ENCODE peak calls at places on chromosome 2, in six cellular contexts. P, M, F, N, J and K are unnamed samples.

GRCh38 chr2:170930132-170931109 is 1.4 kb downstream of the GORASP2 start:
- DNase-seq in J (peak; percentile 53), F (no peak), M (no peak), N (peak; percentile 17), P (no peak), K (peak; percentile 44)

GRCh38 chr2:151040036-151040435 is 221.6 kb downstream of the RBM43 start:
- DNase-seq in F (no peak), N (peak; percentile 20), J (no peak), M (no peak), P (no peak), K (no peak)

GRCh38 chr2:60498176-60499081 is 55.0 kb downstream of the BCL11A start:
- DNase-seq in N (no peak), P (no peak), F (no peak), J (no peak), M (no peak), K (no peak)

GRCh38 chr2:42297322-42297936 is 63.6 kb downstream of the COX7A2L start:
- DNase-seq in M (no peak), J (no peak), P (no peak), F (no peak), N (no peak), K (no peak)

GRCh38 chr2:69594341-69594740 is 49.2 kb downstream of the AAK1 start:
- DNase-seq in M (no peak), P (no peak), F (no peak), J (peak; percentile 48), N (peak; percentile 51), K (peak; percentile 30)

GRCh38 chr2:204545861-204546773 is 842 bp downstream of the PARD3B start:
- DNase-seq in J (peak; percentile 9), F (no peak), M (peak; percentile 46), N (no peak), P (no peak), K (peak; percentile 33)

GRCh38 chr2:203681978-203682377 is 24.5 kb upstream of the CD28 start:
- DNase-seq in P (no peak), N (no peak), M (no peak), J (no peak), F (no peak), K (no peak)

GRCh38 chr2:203720922-203721672 is 14.7 kb downstream of the CD28 start:
- DNase-seq in M (no peak), J (no peak), F (peak; percentile 47), N (no peak), P (no peak), K (no peak)

GRCh38 chr2:118731396-118731795 is 116.1 kb downstream of the EN1 start:
- DNase-seq in M (no peak), F (no peak), N (no peak), J (no peak), P (no peak), K (no peak)

GRCh38 chr2:20617892-20618467 is 32.9 kb downstream of the HS1BP3 start:
- DNase-seq in F (no peak), J (peak; percentile 95), M (no peak), N (peak; percentile 100), P (no peak), K (peak; percentile 100)

GRCh38 chr2:867296-867695 is 83.4 kb upstream of the SNTG2 start:
- DNase-seq in P (no peak), F (no peak), N (no peak), M (peak; percentile 4), J (no peak), K (no peak)

GRCh38 chr2:16014041-16014787 is 73.9 kb downstream of the MYCN start:
- DNase-seq in J (peak; percentile 67), N (no peak), M (no peak), F (no peak), P (no peak), K (no peak)

GRCh38 chr2:105502625-105503334 is 103.9 kb upstream of the FHL2 start:
- DNase-seq in F (no peak), J (no peak), M (no peak), N (no peak), P (no peak), K (no peak)

GRCh38 chr2:29755233-29755632 is 166.2 kb downstream of the ALK start:
- DNase-seq in J (no peak), F (no peak), P (no peak), N (no peak), M (no peak), K (no peak)

GRCh38 chr2:186303091-186303490 is 183.0 kb upstream of the ZC3H15 start:
- DNase-seq in M (no peak), P (no peak), F (no peak), N (no peak), J (no peak), K (no peak)

GRCh38 chr2:54906711-54907110 is 143.5 kb downstream of the RTN4 start:
- DNase-seq in M (no peak), P (no peak), J (no peak), F (no peak), N (no peak), K (no peak)

GRCh38 chr2:149661844-149662243 is 74.3 kb upstream of the MMADHC start:
- DNase-seq in P (no peak), N (peak; percentile 82), F (no peak), M (no peak), J (no peak), K (peak; percentile 48)

GRCh38 chr2:75560022-75560767 is 544 bp downstream of the EVA1A start:
- DNase-seq in J (peak; percentile 50), P (peak; percentile 41), F (peak; percentile 73), N (peak; percentile 38), M (peak; percentile 58), K (peak; percentile 57)

GRCh38 chr2:24702800-24703199 is 90.4 kb downstream of the PTRHD1 start:
- DNase-seq in J (peak; percentile 79), M (no peak), N (peak; percentile 94), P (no peak), F (no peak), K (peak; percentile 94)

GRCh38 chr2:19807346-19807745 is 94.4 kb downstream of the TTC32 start:
- DNase-seq in J (no peak), F (no peak), N (no peak), M (peak; percentile 5), P (no peak), K (no peak)

GRCh38 chr2:215619989-215620388 is 184.1 kb upstream of the FN1 start:
- DNase-seq in N (no peak), J (peak; percentile 56), F (no peak), P (no peak), M (no peak), K (no peak)

GRCh38 chr2:20129320-20130274 is 78.2 kb upstream of the LAPTM4A start:
- DNase-seq in P (no peak), F (no peak), J (no peak), M (no peak), N (no peak), K (no peak)

GRCh38 chr2:146818122-146818521 is 1026.7 kb upstream of the ACVR2A start:
- DNase-seq in P (no peak), M (no peak), J (peak; percentile 40), N (peak; percentile 5), F (no peak), K (peak; percentile 24)

GRCh38 chr2:26345284-26345553 is 724 bp upstream of the SELENOI start:
- DNase-seq in J (no peak), M (no peak), N (no peak), F (no peak), P (no peak), K (no peak)

GRCh38 chr2:26344581-26345283 is 1.2 kb upstream of the SELENOI start:
- DNase-seq in N (peak; percentile 49), J (peak; percentile 87), M (peak; percentile 73), P (no peak), F (no peak), K (peak; percentile 54)

GRCh38 chr2:26346454-26347053 is at the start of gene ADGRF3:
- DNase-seq in P (peak; percentile 35), F (peak; percentile 59), M (peak; percentile 46), N (peak; percentile 19), J (peak; percentile 68), K (peak; percentile 71)

GRCh38 chr2:26347286-26347865 is 787 bp upstream of the ADGRF3 start:
- DNase-seq in F (no peak), M (no peak), N (peak; percentile 33), J (peak; percentile 24), P (no peak), K (peak; percentile 52)

DNA sequence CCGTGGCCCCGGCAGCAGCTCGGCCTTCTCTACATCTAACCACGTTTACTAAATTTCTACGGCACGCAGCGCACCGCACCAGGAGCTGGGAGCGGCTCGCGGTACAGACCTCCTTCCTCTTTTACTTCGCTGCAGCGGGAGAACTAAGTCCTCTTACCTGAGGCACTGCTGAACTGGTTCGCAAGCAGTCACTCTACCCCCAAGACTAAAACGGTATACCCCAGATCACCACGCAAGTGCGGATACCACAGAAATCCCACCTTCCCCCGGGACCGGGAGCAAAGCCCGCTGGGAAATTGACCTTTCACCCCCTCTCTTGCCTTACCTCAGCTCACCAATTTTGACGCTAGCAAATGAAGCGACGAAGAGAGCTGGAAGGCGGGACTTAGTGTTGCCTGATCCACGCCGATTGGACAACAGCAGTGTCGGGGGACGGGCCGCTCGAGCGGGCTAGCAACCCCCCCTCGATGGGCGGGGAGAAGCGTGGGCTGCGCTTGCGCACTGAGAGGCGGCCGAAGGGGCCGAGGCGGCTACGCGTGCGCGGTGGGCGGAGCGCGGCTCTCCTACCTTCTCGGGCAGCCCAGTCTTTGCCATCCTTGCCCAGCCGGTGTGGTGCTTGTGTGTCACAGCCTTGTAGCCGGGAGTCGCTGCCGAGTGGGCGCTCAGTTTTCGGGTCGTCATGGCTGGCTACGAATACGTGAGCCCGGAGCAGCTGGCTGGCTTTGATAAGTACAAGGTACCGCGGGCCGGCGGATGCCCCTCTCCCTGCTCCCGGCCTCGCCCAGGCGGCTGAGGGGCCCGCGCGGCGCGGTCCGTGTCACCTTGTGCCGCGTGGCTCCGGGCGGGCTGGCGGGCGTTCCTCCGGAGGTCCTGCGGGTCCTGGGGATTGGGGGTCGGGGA is at the start of gene SELENOI:
- DNase-seq in M (peak; percentile 99), J (peak; percentile 100), N (peak; percentile 99), F (peak; percentile 100), P (peak; percentile 99), K (peak; percentile 99)
- H3K18ac ChIP-seq in M (peak within 1 kb of the TSS; percentile 82), J (peak within 1 kb of the TSS; percentile 89), N (peak within 1 kb of the TSS; percentile 59), F (peak within 1 kb of the TSS; percentile 90), P (peak within 1 kb of the TSS; percentile 98), K (peak within 1 kb of the TSS; percentile 98)

GRCh38 chr2:71499691-71500090 is 46.3 kb downstream of the DYSF start:
- DNase-seq in F (no peak), M (no peak), P (no peak), N (no peak), J (no peak), K (no peak)
- H4K91ac ChIP-seq in F (no peak overlapping the region), M (no peak overlapping the region), P (no peak overlapping the region), N (no peak overlapping the region), J (peak overlapping the region; percentile 49), K (no peak overlapping the region)

GRCh38 chr2:187541086-187542085 is 12.8 kb downstream of the TFPI start:
- DNase-seq in N (peak; percentile 94), J (peak; percentile 16), M (no peak), P (no peak), F (no peak), K (peak; percentile 94)

GRCh38 chr2:187542123-187542522 is 12.1 kb downstream of the TFPI start:
- DNase-seq in N (no peak), J (no peak), F (no peak), P (no peak), M (no peak), K (peak; percentile 62)

GRCh38 chr2:187544371-187545080 is 9.7 kb downstream of the TFPI start:
- DNase-seq in N (no peak), F (no peak), M (no peak), J (peak; percentile 90), P (no peak), K (no peak)

GRCh38 chr2:187545238-187545751 is 8.9 kb downstream of the TFPI start:
- DNase-seq in J (peak; percentile 63), M (no peak), P (no peak), F (no peak), N (no peak), K (no peak)

GRCh38 chr2:187543488-187543887 is 10.7 kb downstream of the TFPI start:
- DNase-seq in F (no peak), M (no peak), J (no peak), N (no peak), P (no peak), K (no peak)
- H3K27ac ChIP-seq in F (no peak overlapping the region), M (no peak overlapping the region), J (no peak overlapping the region), N (no peak overlapping the region), P (no peak overlapping the region), K (no peak overlapping the region)

GRCh38 chr2:239952251-239952650 is 72.9 kb downstream of the NDUFA10 start:
- DNase-seq in F (no peak), J (no peak), N (no peak), P (no peak), M (no peak), K (no peak)
- H3K18ac ChIP-seq in F (no peak overlapping the region), J (no peak overlapping the region), N (no peak overlapping the region), P (peak overlapping the region; percentile 60), M (no peak overlapping the region), K (no peak overlapping the region)